ENCODE peak calls at places on chromosomes 16 and 17, in five cellular contexts. One of them, this sample, is unnamed.

GRCh38 chr17:59652119-59652518 is 32.4 kb downstream of the CLTC start:
- DNase-seq in brain pericyte: no peak
- DNase-seq in psoas muscle: no peak
- DNase-seq in islet precursor cell: no peak
- DNase-seq in fibroblast of lung: peak
- DNase-seq in this sample: no peak

GRCh38 chr17:16916557-16916920 is 55.4 kb downstream of the TNFRSF13B start:
- DNase-seq in brain pericyte: no peak
- DNase-seq in fibroblast of lung: no peak
- DNase-seq in psoas muscle: peak
- DNase-seq in islet precursor cell: no peak
- DNase-seq in this sample: no peak

GRCh38 chr16:11320170-11320569 is 25.1 kb upstream of the RMI2 start:
- DNase-seq in brain pericyte: no peak
- DNase-seq in psoas muscle: no peak
- DNase-seq in islet precursor cell: no peak
- DNase-seq in fibroblast of lung: no peak
- DNase-seq in this sample: no peak

GRCh38 chr17:81183807-81184206 is 17.8 kb upstream of the AATK start:
- DNase-seq in psoas muscle: no peak
- DNase-seq in brain pericyte: no peak
- DNase-seq in islet precursor cell: no peak
- DNase-seq in fibroblast of lung: no peak
- DNase-seq in this sample: no peak

GRCh38 chr16:893360-893759 is 77.4 kb downstream of the LMF1 start:
- DNase-seq in brain pericyte: no peak
- DNase-seq in fibroblast of lung: no peak
- DNase-seq in islet precursor cell: no peak
- DNase-seq in psoas muscle: no peak
- DNase-seq in this sample: no peak

GRCh38 chr17:58412910-58413630 is 4.3 kb downstream of the RNF43 start:
- DNase-seq in psoas muscle: no peak
- DNase-seq in islet precursor cell: no peak
- DNase-seq in fibroblast of lung: peak
- DNase-seq in brain pericyte: no peak
- DNase-seq in this sample: no peak

GRCh38 chr17:40316571-40317344 is 7.8 kb downstream of the RARA start:
- DNase-seq in islet precursor cell: peak
- DNase-seq in fibroblast of lung: peak
- DNase-seq in brain pericyte: no peak
- DNase-seq in psoas muscle: peak
- DNase-seq in this sample: no peak

GRCh38 chr17:69972251-69972650 is 102.8 kb upstream of the KCNJ16 start:
- DNase-seq in islet precursor cell: no peak
- DNase-seq in fibroblast of lung: no peak
- DNase-seq in psoas muscle: no peak
- DNase-seq in brain pericyte: no peak
- DNase-seq in this sample: no peak

GRCh38 chr16:46748775-46749705 is 896 bp upstream of the MYLK3 start:
- DNase-seq in islet precursor cell: peak
- DNase-seq in fibroblast of lung: no peak
- DNase-seq in psoas muscle: peak
- DNase-seq in brain pericyte: no peak
- DNase-seq in this sample: no peak

GRCh38 chr17:82942166-82943130 is 102.6 kb upstream of the ZNF750 start:
- DNase-seq in islet precursor cell: peak
- DNase-seq in psoas muscle: peak
- DNase-seq in fibroblast of lung: no peak
- DNase-seq in brain pericyte: no peak
- DNase-seq in this sample: no peak

GRCh38 chr16:27980076-27980775 is 83.3 kb downstream of the GSG1L start:
- DNase-seq in fibroblast of lung: no peak
- DNase-seq in islet precursor cell: no peak
- DNase-seq in psoas muscle: no peak
- DNase-seq in brain pericyte: no peak
- DNase-seq in this sample: no peak

GRCh38 chr16:11743308-11744074 is 834 bp upstream of the TXNDC11 start:
- DNase-seq in islet precursor cell: no peak
- DNase-seq in brain pericyte: no peak
- DNase-seq in fibroblast of lung: peak
- DNase-seq in psoas muscle: peak
- DNase-seq in this sample: no peak

GRCh38 chr16:82070656-82071369 is 35.8 kb downstream of the HSD17B2 start:
- DNase-seq in psoas muscle: no peak
- DNase-seq in islet precursor cell: peak
- DNase-seq in fibroblast of lung: peak
- DNase-seq in brain pericyte: no peak
- DNase-seq in this sample: no peak

GRCh38 chr16:17544785-17545184 is 74.0 kb upstream of the XYLT1 start:
- DNase-seq in psoas muscle: no peak
- DNase-seq in islet precursor cell: no peak
- DNase-seq in brain pericyte: no peak
- DNase-seq in fibroblast of lung: no peak
- DNase-seq in this sample: peak

GRCh38 chr17:49508891-49509587 is 13.9 kb downstream of the NGFR start:
- DNase-seq in brain pericyte: no peak
- DNase-seq in islet precursor cell: no peak
- DNase-seq in psoas muscle: no peak
- DNase-seq in fibroblast of lung: no peak
- DNase-seq in this sample: no peak

GRCh38 chr17:49968380-49969133 is 433 bp upstream of the DLX4 start:
- DNase-seq in psoas muscle: peak
- DNase-seq in fibroblast of lung: peak
- DNase-seq in brain pericyte: no peak
- DNase-seq in islet precursor cell: peak
- DNase-seq in this sample: peak

GRCh38 chr17:81576621-81577277 is 24.6 kb upstream of the FAAP100 start:
- DNase-seq in psoas muscle: no peak
- DNase-seq in islet precursor cell: peak
- DNase-seq in brain pericyte: peak
- DNase-seq in fibroblast of lung: peak
- DNase-seq in this sample: no peak

GRCh38 chr17:60908324-60908723 is 230.7 kb downstream of the BCAS3 start:
- DNase-seq in fibroblast of lung: no peak
- DNase-seq in brain pericyte: no peak
- DNase-seq in islet precursor cell: peak
- DNase-seq in psoas muscle: no peak
- DNase-seq in this sample: no peak

GRCh38 chr16:84032458-84033178 is 10.0 kb downstream of the SLC38A8 start:
- DNase-seq in fibroblast of lung: no peak
- DNase-seq in brain pericyte: no peak
- DNase-seq in psoas muscle: no peak
- DNase-seq in islet precursor cell: no peak
- DNase-seq in this sample: no peak

GRCh38 chr16:58556678-58557077 is 41.4 kb downstream of the SETD6 start:
- DNase-seq in psoas muscle: no peak
- DNase-seq in islet precursor cell: no peak
- DNase-seq in fibroblast of lung: no peak
- DNase-seq in brain pericyte: no peak
- DNase-seq in this sample: no peak

GRCh38 chr16:49874613-49875237 is 18.8 kb upstream of the ZNF423 start:
- DNase-seq in psoas muscle: no peak
- DNase-seq in fibroblast of lung: no peak
- DNase-seq in islet precursor cell: no peak
- DNase-seq in brain pericyte: no peak
- DNase-seq in this sample: no peak

GRCh38 chr16:69363281-69363717 is 11.7 kb upstream of the TMED6 start:
- DNase-seq in brain pericyte: no peak
- DNase-seq in fibroblast of lung: no peak
- DNase-seq in islet precursor cell: no peak
- DNase-seq in psoas muscle: no peak
- DNase-seq in this sample: no peak

GRCh38 chr16:15032547-15033308 is 23.1 kb downstream of the NTAN1 start:
- DNase-seq in islet precursor cell: peak
- DNase-seq in brain pericyte: no peak
- DNase-seq in fibroblast of lung: peak
- DNase-seq in psoas muscle: no peak
- DNase-seq in this sample: no peak

GRCh38 chr16:55759983-55760664 is 72.8 kb downstream of the CES1 start:
- DNase-seq in psoas muscle: no peak
- DNase-seq in brain pericyte: no peak
- DNase-seq in islet precursor cell: peak
- DNase-seq in fibroblast of lung: peak
- DNase-seq in this sample: peak

GRCh38 chr17:81511800-81512559 is 619 bp downstream of the ACTG1 start:
- DNase-seq in fibroblast of lung: no peak
- DNase-seq in brain pericyte: no peak
- DNase-seq in islet precursor cell: no peak
- DNase-seq in psoas muscle: peak
- DNase-seq in this sample: no peak

GRCh38 chr17:32909787-32910369 is 18.1 kb upstream of the TMEM98 start:
- DNase-seq in islet precursor cell: peak
- DNase-seq in fibroblast of lung: peak
- DNase-seq in brain pericyte: peak
- DNase-seq in psoas muscle: no peak
- DNase-seq in this sample: peak

GRCh38 chr17:17139972-17140589 is 66.1 kb downstream of the PLD6 start:
- DNase-seq in brain pericyte: no peak
- DNase-seq in islet precursor cell: no peak
- DNase-seq in fibroblast of lung: no peak
- DNase-seq in psoas muscle: no peak
- DNase-seq in this sample: no peak

GRCh38 chr17:68606451-68607307 is 5.5 kb upstream of the FAM20A start:
- DNase-seq in fibroblast of lung: no peak
- DNase-seq in brain pericyte: no peak
- DNase-seq in islet precursor cell: no peak
- DNase-seq in psoas muscle: no peak
- DNase-seq in this sample: no peak

GRCh38 chr17:19541445-19541844 is 7.8 kb downstream of the SLC47A1 start:
- DNase-seq in fibroblast of lung: no peak
- DNase-seq in islet precursor cell: peak
- DNase-seq in brain pericyte: no peak
- DNase-seq in psoas muscle: no peak
- DNase-seq in this sample: no peak

GRCh38 chr17:57988301-57989010 is 402 bp upstream of the VEZF1 start:
- DNase-seq in fibroblast of lung: peak
- DNase-seq in brain pericyte: no peak
- DNase-seq in islet precursor cell: peak
- DNase-seq in psoas muscle: peak
- DNase-seq in this sample: no peak